ENCODE peak calls at places on chromosomes 16 and 17, in six cellular contexts. L is body of pancreas, P is uterus, Q is left lung, S is PC-3, M is pancreas. G is an unnamed sample.

GRCh38 chr16:66130296-66130910 is 236.1 kb upstream of the CDH5 start:
- DNase-seq in M (no peak), Q (no peak), S (peak; percentile 43), P (no peak), L (no peak), G (no peak)

GRCh38 chr16:81371106-81371505 is 56.3 kb downstream of the GAN start:
- DNase-seq in Q (no peak), S (no peak), P (no peak), L (no peak), M (no peak), G (no peak)

GRCh38 chr16:27222499-27223225 is 19.3 kb downstream of the KDM8 start:
- DNase-seq in S (peak; percentile 26), L (peak; percentile 59), P (peak; percentile 63), Q (no peak), M (peak; percentile 64), G (peak; percentile 58)

GRCh38 chr16:76943936-76944335 is 247.1 kb upstream of the MON1B start:
- DNase-seq in S (no peak), P (no peak), Q (no peak), M (no peak), L (no peak), G (no peak)

GRCh38 chr16:69328854-69329316 is 1.5 kb downstream of the PDF start:
- DNase-seq in M (peak; percentile 41), L (no peak), P (no peak), S (peak; percentile 73), Q (no peak), G (no peak)

GRCh38 chr17:63431618-63431938 is 14.5 kb downstream of the CYB561 start:
- DNase-seq in Q (no peak), M (no peak), S (no peak), P (no peak), L (no peak), G (no peak)

GRCh38 chr17:50132104-50132794 is 2.3 kb upstream of the SAMD14 start:
- DNase-seq in M (no peak), S (no peak), L (no peak), P (no peak), Q (no peak), G (no peak)

GRCh38 chr17:79799174-79799537 is 2.3 kb upstream of the CBX8 start:
- DNase-seq in L (no peak), Q (no peak), P (no peak), M (peak; percentile 67), S (no peak), G (no peak)

GRCh38 chr16:81654346-81654745 is 124.7 kb upstream of the PLCG2 start:
- DNase-seq in S (peak; percentile 6), Q (no peak), M (no peak), L (no peak), P (no peak), G (no peak)

GRCh38 chr17:60514053-60514452 is 12.0 kb downstream of the APPBP2 start:
- DNase-seq in Q (no peak), P (no peak), S (no peak), M (no peak), L (no peak), G (no peak)

GRCh38 chr16:49639739-49640388 is 216.0 kb downstream of the ZNF423 start:
- DNase-seq in Q (peak; percentile 56), P (peak; percentile 57), S (no peak), M (peak; percentile 38), L (no peak), G (peak; percentile 76)

GRCh38 chr16:1289480-1289872 is 20.0 kb upstream of the UBE2I start:
- DNase-seq in S (no peak), L (no peak), Q (no peak), P (no peak), M (no peak), G (no peak)

GRCh38 chr17:43907425-43907981 is at the start of gene MPP2:
- DNase-seq in P (peak; percentile 83), M (peak; percentile 85), Q (peak; percentile 67), S (peak; percentile 32), L (peak; percentile 83), G (peak; percentile 72)

GRCh38 chr17:72512649-72513556 is 392.1 kb downstream of the SOX9 start:
- DNase-seq in P (no peak), Q (no peak), M (no peak), S (no peak), L (no peak), G (no peak)

GRCh38 chr17:72514888-72515287 is 394.1 kb downstream of the SOX9 start:
- DNase-seq in L (peak; percentile 57), S (peak; percentile 31), Q (peak; percentile 51), M (peak; percentile 65), P (no peak), G (peak; percentile 27)

GRCh38 chr17:72510454-72511016 is 389.7 kb downstream of the SOX9 start:
- DNase-seq in Q (no peak), L (no peak), S (peak; percentile 28), M (no peak), P (no peak), G (no peak)

GRCh38 chr17:72514321-72514861 is 393.6 kb downstream of the SOX9 start:
- DNase-seq in P (no peak), S (no peak), Q (no peak), L (no peak), M (no peak), G (no peak)

DNA sequence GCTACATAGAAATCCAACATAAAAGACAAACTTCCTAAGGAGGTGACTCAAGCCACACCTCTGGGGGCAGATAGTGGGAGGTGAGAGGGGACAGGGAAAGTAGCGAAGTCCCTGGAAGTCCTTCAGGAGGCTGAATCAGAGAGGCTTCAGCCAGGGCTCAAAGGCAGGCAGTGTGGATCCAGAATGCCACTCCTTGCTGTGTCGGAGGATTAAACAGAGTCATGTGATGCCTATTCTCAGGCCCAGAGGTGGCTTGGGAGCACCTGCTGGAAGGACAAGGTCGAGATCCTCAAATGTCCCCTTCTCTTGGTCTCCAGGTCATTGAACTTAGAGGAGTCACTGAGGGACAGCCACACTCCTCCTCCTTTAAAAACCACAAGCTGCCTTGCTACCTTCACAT is 391.1 kb downstream of the SOX9 start:
- DNase-seq in S (no peak), P (no peak), Q (no peak), L (peak; percentile 21), M (no peak), G (no peak)
- H3K4me3 ChIP-seq in S (no peak overlapping the region), P (no peak overlapping the region), Q (no peak overlapping the region), L (no peak overlapping the region), M (no peak overlapping the region), G (no peak overlapping the region)

GRCh38 chr17:45222273-45222993 is 748 bp downstream of the FMNL1 start:
- DNase-seq in S (no peak), M (no peak), L (no peak), P (no peak), Q (no peak), G (no peak)

GRCh38 chr17:45218895-45219661 is 2.6 kb upstream of the FMNL1 start:
- DNase-seq in Q (peak; percentile 83), L (peak; percentile 94), P (peak; percentile 88), S (peak; percentile 92), M (peak; percentile 98), G (peak; percentile 87)

GRCh38 chr17:45221081-45221996 is at the start of gene FMNL1:
- DNase-seq in Q (peak; percentile 81), P (no peak), S (peak; percentile 35), L (peak; percentile 40), M (no peak), G (peak; percentile 57)

GRCh38 chr17:45221997-45222272 is 250 bp downstream of the FMNL1 start:
- DNase-seq in Q (no peak), M (no peak), P (no peak), S (no peak), L (no peak), G (peak; percentile 29)

GRCh38 chr17:45220079-45220478 is 1.6 kb upstream of the FMNL1 start:
- DNase-seq in L (no peak), S (no peak), Q (no peak), P (no peak), M (no peak), G (no peak)
- H3K4me1 ChIP-seq in L (peaks cover 17% of the 10 kb centered on the region), S (peaks cover 19% of the 10 kb centered on the region), Q (peaks cover 55% of the 10 kb centered on the region), P (peaks cover 6% of the 10 kb centered on the region), M (no peaks in the 10 kb centered on the region), G (peaks cover 17% of the 10 kb centered on the region)

GRCh38 chr16:4733211-4733742 is 794 bp downstream of the ANKS3 start:
- DNase-seq in S (no peak), P (no peak), L (no peak), M (no peak), Q (no peak), G (no peak)
- H3K4me3 ChIP-seq in S (peak overlapping the region; percentile 94), P (peak overlapping the region; percentile 95), L (peak overlapping the region; percentile 71), M (peak overlapping the region; percentile 88), Q (peak overlapping the region; percentile 99), G (peak overlapping the region; percentile 77)

GRCh38 chr17:38872671-38873385 is 3.0 kb downstream of the LASP1 start:
- DNase-seq in Q (no peak), S (no peak), L (peak; percentile 86), P (no peak), M (no peak), G (no peak)
- H3K4me1 ChIP-seq in Q (peaks cover 75% of the 10 kb centered on the region), S (peaks cover 25% of the 10 kb centered on the region), L (peaks cover 68% of the 10 kb centered on the region), P (peaks cover 26% of the 10 kb centered on the region), M (peaks cover 37% of the 10 kb centered on the region), G (peaks cover 83% of the 10 kb centered on the region)

GRCh38 chr17:83082899-83083367 is 3.5 kb downstream of the METRNL start:
- DNase-seq in Q (no peak), L (no peak), M (no peak), P (no peak), S (no peak), G (no peak)

GRCh38 chr17:83081561-83082201 is 2.3 kb downstream of the METRNL start:
- DNase-seq in S (no peak), M (no peak), P (no peak), Q (peak; percentile 72), L (peak; percentile 57), G (no peak)

GRCh38 chr17:83083368-83084201 is 4.2 kb downstream of the METRNL start:
- DNase-seq in L (no peak), P (peak; percentile 74), S (peak; percentile 86), Q (peak; percentile 67), M (no peak), G (no peak)

GRCh38 chr17:83080641-83081560 is 1.5 kb downstream of the METRNL start:
- DNase-seq in S (no peak), L (peak; percentile 49), P (no peak), M (no peak), Q (no peak), G (no peak)

GRCh38 chr17:83082435-83082834 is 3.0 kb downstream of the METRNL start:
- DNase-seq in P (no peak), Q (no peak), S (no peak), L (no peak), M (no peak), G (no peak)
- H3K4me3 ChIP-seq in P (no peak overlapping the region), Q (no peak overlapping the region), S (no peak overlapping the region), L (no peak overlapping the region), M (no peak overlapping the region), G (peak overlapping the region; percentile 70)